ENCODE peak calls at places on chromosomes 3 and 15, in five cellular contexts. K, F, Z, V and N are unnamed samples.

GRCh38 chr3:32919920-32920319 is 31.5 kb upstream of the CCR4 start:
- DNase-seq in F (no peak), K (no peak), V (no peak), Z (no peak), N (no peak)

GRCh38 chr15:92614791-92615785 is 40.5 kb downstream of the FAM174B start:
- DNase-seq in K (no peak), F (no peak), V (no peak), Z (peak; percentile 40), N (no peak)

GRCh38 chr3:103991461-103992115 is 1375.1 kb upstream of the ALCAM start:
- DNase-seq in F (no peak), V (peak; percentile 53), Z (peak; percentile 32), K (peak; percentile 43), N (no peak)

GRCh38 chr15:42494998-42495360 is 455 bp upstream of the SNAP23 start:
- DNase-seq in V (peak; percentile 66), Z (peak; percentile 85), F (peak; percentile 35), K (peak; percentile 82), N (peak; percentile 14)

GRCh38 chr3:151592287-151592686 is 131.4 kb upstream of the IGSF10 start:
- DNase-seq in K (no peak), Z (no peak), V (peak; percentile 51), F (no peak), N (no peak)

GRCh38 chr3:173939319-173939718 is 541.8 kb downstream of the NLGN1 start:
- DNase-seq in K (no peak), F (no peak), V (no peak), Z (peak; percentile 55), N (no peak)

GRCh38 chr3:12893247-12893646 is 51.9 kb upstream of the RPL32 start:
- DNase-seq in F (no peak), K (no peak), V (peak; percentile 27), Z (no peak), N (no peak)

GRCh38 chr15:99169769-99170311 is 65.0 kb downstream of the SYNM start:
- DNase-seq in F (no peak), Z (no peak), K (no peak), V (no peak), N (no peak)

GRCh38 chr15:101239724-101240136 is 12.1 kb downstream of the CHSY1 start:
- DNase-seq in Z (no peak), K (no peak), V (no peak), F (no peak), N (no peak)

GRCh38 chr3:153160451-153161137 is 1.4 kb upstream of the RAP2B start:
- DNase-seq in V (peak; percentile 93), F (peak; percentile 85), Z (peak; percentile 90), K (peak; percentile 97), N (peak; percentile 58)